ENCODE peak calls at places on chromosomes 1 and 21, in eight cellular contexts. P, F, R, U, M, T, N and H are unnamed samples.

GRCh38 chr21:44333701-44334636 is 5.2 kb downstream of the CFAP410 start:
- DNase-seq in P (no peak), U (no peak), N (no peak), R (no peak), F (no peak), T (no peak), M (no peak), H (peak; percentile 81)

GRCh38 chr1:66271216-66271903 is 262.6 kb upstream of the SGIP1 start:
- DNase-seq in P (peak; percentile 95), T (peak; percentile 100), N (peak; percentile 14), R (peak; percentile 99), M (peak; percentile 84), U (peak; percentile 99), F (peak; percentile 86), H (no peak)

GRCh38 chr1:8607906-8608305 is 209.5 kb downstream of the RERE start:
- DNase-seq in P (no peak), F (no peak), R (no peak), U (no peak), T (no peak), N (no peak), M (no peak), H (no peak)

GRCh38 chr1:11802616-11802972 is 3.2 kb downstream of the MTHFR start:
- DNase-seq in T (no peak), N (peak; percentile 9), M (no peak), P (peak; percentile 43), R (no peak), F (no peak), U (peak; percentile 7), H (no peak)

GRCh38 chr1:181531951-181532640 is 48.8 kb downstream of the CACNA1E start:
- DNase-seq in N (no peak), F (no peak), R (no peak), T (peak; percentile 10), P (no peak), U (no peak), M (no peak), H (no peak)

GRCh38 chr1:78483903-78484302 is 6.9 kb upstream of the PTGFR start:
- DNase-seq in M (peak; percentile 54), R (peak; percentile 59), F (no peak), T (peak; percentile 19), P (no peak), U (peak; percentile 40), N (peak; percentile 26), H (no peak)

GRCh38 chr1:54583868-54584267 is 35.8 kb downstream of the ACOT11 start:
- DNase-seq in T (no peak), F (no peak), M (no peak), N (no peak), P (no peak), U (no peak), R (no peak), H (no peak)

GRCh38 chr21:31665397-31665796 is 5.9 kb downstream of the SOD1 start:
- DNase-seq in T (peak; percentile 30), F (no peak), P (no peak), U (peak; percentile 54), M (no peak), R (peak; percentile 49), N (no peak), H (no peak)

GRCh38 chr1:12031039-12031980 is 12.0 kb downstream of the MIIP start:
- DNase-seq in M (no peak), N (peak; percentile 51), U (peak; percentile 23), P (no peak), F (no peak), T (no peak), R (peak; percentile 51), H (no peak)

GRCh38 chr1:202283379-202283844 is 58.3 kb downstream of the UBE2T start:
- DNase-seq in M (no peak), R (peak; percentile 77), T (peak; percentile 93), U (peak; percentile 75), P (no peak), N (no peak), F (no peak), H (no peak)

GRCh38 chr1:25608488-25609178 is 8.0 kb upstream of the MAN1C1 start:
- DNase-seq in R (peak; percentile 75), N (peak; percentile 93), T (peak; percentile 56), U (peak; percentile 64), P (peak; percentile 90), M (peak; percentile 94), F (peak; percentile 83), H (peak; percentile 71)

GRCh38 chr1:246801241-246802020 is 77.2 kb downstream of the SCCPDH start:
- DNase-seq in F (no peak), T (peak; percentile 9), N (no peak), P (no peak), M (no peak), R (peak; percentile 26), U (peak; percentile 7), H (no peak)

GRCh38 chr1:174258148-174258550 is 98.8 kb downstream of the RABGAP1L start:
- DNase-seq in R (peak; percentile 64), N (peak; percentile 62), T (peak; percentile 31), P (peak; percentile 31), M (no peak), F (no peak), U (peak; percentile 50), H (no peak)

GRCh38 chr1:117198097-117198496 is 12.6 kb downstream of the VTCN1 start:
- DNase-seq in P (no peak), R (no peak), T (no peak), M (no peak), N (no peak), F (no peak), U (no peak), H (no peak)

GRCh38 chr1:170938281-170938680 is 2.9 kb downstream of the MROH9 start:
- DNase-seq in U (no peak), F (no peak), M (no peak), P (no peak), T (no peak), N (no peak), R (no peak), H (no peak)

GRCh38 chr1:112743174-112744018 is 28.3 kb upstream of the PPM1J start:
- DNase-seq in N (peak; percentile 41), F (no peak), M (peak; percentile 79), R (peak; percentile 42), U (peak; percentile 19), T (peak; percentile 50), P (no peak), H (no peak)

GRCh38 chr1:244352156-244352830 is 99.4 kb downstream of the ADSS2 start:
- DNase-seq in U (no peak), P (no peak), T (peak; percentile 17), R (no peak), F (no peak), N (peak; percentile 52), M (no peak), H (no peak)

GRCh38 chr1:55050283-55050682 is 10.9 kb downstream of the PCSK9 start:
- DNase-seq in R (peak; percentile 76), T (peak; percentile 68), U (peak; percentile 62), F (no peak), N (no peak), M (peak; percentile 63), P (no peak), H (no peak)

GRCh38 chr1:73205294-73205973 is 923.1 kb upstream of the NEGR1 start:
- DNase-seq in F (no peak), T (no peak), R (no peak), P (no peak), U (no peak), M (no peak), N (peak; percentile 33), H (no peak)

DNA sequence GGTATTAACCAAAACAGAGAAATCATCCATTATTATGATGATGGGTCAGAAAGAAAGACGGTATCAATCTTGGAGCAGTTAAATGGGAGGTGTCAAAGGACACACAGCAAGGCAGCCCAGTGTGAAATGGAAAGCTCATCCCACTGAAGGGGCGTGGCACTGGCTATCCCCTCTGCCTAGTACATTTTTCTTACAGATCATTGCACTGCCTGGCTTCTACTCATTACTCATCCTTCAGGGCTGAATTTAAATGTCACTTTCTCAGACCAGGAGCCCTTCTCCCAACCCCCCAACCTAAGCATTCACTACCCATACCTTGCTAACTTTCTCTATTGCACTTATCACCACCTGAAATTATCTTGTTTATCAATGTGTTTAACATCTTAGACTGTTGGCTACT is 10.1 kb downstream of the JAK1 start:
- DNase-seq in T (peak; percentile 35), P (no peak), U (no peak), N (no peak), F (no peak), M (no peak), R (peak; percentile 31), H (no peak)
- H3K27ac ChIP-seq in T (no peak overlapping the region), P (no peak overlapping the region), U (no peak overlapping the region), N (no peak overlapping the region), F (no peak overlapping the region), M (no peak overlapping the region), R (no peak overlapping the region), H (no peak overlapping the region)

GRCh38 chr21:39671986-39672385 is 59.2 kb downstream of the B3GALT5 start:
- DNase-seq in T (no peak), F (no peak), N (no peak), P (no peak), M (no peak), R (no peak), U (no peak), H (no peak)
- H3K4me1 ChIP-seq in T (no peaks in the 10 kb centered on the region), F (no peaks in the 10 kb centered on the region), N (no peaks in the 10 kb centered on the region), P (no peaks in the 10 kb centered on the region), M (no peaks in the 10 kb centered on the region), R (peaks cover 61% of the 10 kb centered on the region), U (no peaks in the 10 kb centered on the region), H (peaks cover 42% of the 10 kb centered on the region)

GRCh38 chr1:111643696-111644095 is 24.1 kb downstream of the RAP1A start:
- DNase-seq in F (no peak), P (no peak), T (no peak), N (no peak), U (no peak), R (no peak), M (no peak), H (no peak)

GRCh38 chr1:111649227-111649626 is 29.6 kb downstream of the RAP1A start:
- DNase-seq in F (no peak), M (no peak), U (no peak), R (no peak), T (no peak), N (no peak), P (no peak), H (no peak)

GRCh38 chr1:111649648-111650047 is 30.1 kb downstream of the RAP1A start:
- DNase-seq in M (no peak), F (no peak), U (no peak), P (no peak), N (no peak), R (no peak), T (no peak), H (no peak)

GRCh38 chr1:111648826-111649225 is 29.2 kb downstream of the RAP1A start:
- DNase-seq in M (no peak), N (no peak), U (no peak), P (peak; percentile 19), T (no peak), R (no peak), F (no peak), H (no peak)

DNA sequence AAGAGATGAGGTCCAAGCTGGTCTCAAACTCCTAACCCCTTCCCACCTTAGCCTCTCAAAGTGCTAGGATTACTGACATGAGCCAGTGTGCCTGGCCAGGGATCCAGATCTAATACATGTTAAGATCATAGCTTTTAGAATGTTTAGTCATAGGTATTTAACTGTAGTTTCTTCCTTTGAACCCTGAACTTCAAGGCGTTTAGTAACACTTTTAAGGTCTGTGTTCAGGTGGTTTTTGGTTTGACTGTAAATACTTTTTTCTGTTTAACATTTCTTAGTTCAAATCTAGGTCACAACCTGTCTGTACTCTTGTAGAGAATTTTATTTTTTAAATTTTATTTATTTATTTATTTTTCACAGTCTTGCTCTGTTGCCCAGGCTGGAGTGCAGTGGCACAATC is 28.1 kb downstream of the RAP1A start:
- DNase-seq in T (no peak), F (no peak), R (no peak), P (no peak), U (no peak), N (no peak), M (no peak), H (no peak)
- H3K27ac ChIP-seq in T (no peak overlapping the region), F (no peak overlapping the region), R (no peak overlapping the region), P (no peak overlapping the region), U (no peak overlapping the region), N (no peak overlapping the region), M (no peak overlapping the region), H (no peak overlapping the region)

GRCh38 chr1:87204441-87204840 is 124.2 kb upstream of the LMO4 start:
- DNase-seq in M (no peak), T (no peak), F (no peak), N (no peak), U (no peak), R (no peak), P (no peak), H (no peak)
- H3K4me1 ChIP-seq in M (no peaks in the 10 kb centered on the region), T (no peaks in the 10 kb centered on the region), F (no peaks in the 10 kb centered on the region), N (no peaks in the 10 kb centered on the region), U (no peaks in the 10 kb centered on the region), R (no peaks in the 10 kb centered on the region), P (peaks cover 4% of the 10 kb centered on the region), H (no peaks in the 10 kb centered on the region)